ENCODE peak calls at places on chromosomes 6 and 20, in four cellular contexts. D is tibial artery, W is lower leg skin, E is HFF-Myc. R is an unnamed sample.

GRCh38 chr6:22906091-22906549 is 336.8 kb downstream of the HDGFL1 start:
- DNase-seq in D (no peak), W (no peak), E (no peak), R (peak; percentile 7)

GRCh38 chr6:12033770-12034169 is 21.7 kb downstream of the HIVEP1 start:
- DNase-seq in D (no peak), W (no peak), E (no peak), R (no peak)

GRCh38 chr20:21505810-21506530 is 7.9 kb downstream of the NKX2-2 start:
- DNase-seq in D (no peak), W (no peak), E (no peak), R (no peak)

GRCh38 chr6:74466572-74466971 is 739.3 kb downstream of the COL12A1 start:
- DNase-seq in D (no peak), W (no peak), E (no peak), R (no peak)

GRCh38 chr6:53014034-53014433 is 18.9 kb upstream of the GSTA4 start:
- DNase-seq in D (no peak), W (no peak), E (no peak), R (no peak)

GRCh38 chr6:37640776-37641395 is 56.8 kb downstream of the MDGA1 start:
- DNase-seq in D (no peak), W (no peak), E (no peak), R (no peak)

GRCh38 chr6:155493694-155494143 is 38.1 kb upstream of the NOX3 start:
- DNase-seq in D (peak; percentile 86), W (no peak), E (peak; percentile 97), R (peak; percentile 97)

GRCh38 chr6:39317256-39317655 is 3.0 kb upstream of the KCNK17 start:
- DNase-seq in D (no peak), W (no peak), E (no peak), R (no peak)

GRCh38 chr6:108167449-108167903 is 1.7 kb downstream of the NR2E1 start:
- DNase-seq in D (no peak), W (no peak), E (no peak), R (no peak)

GRCh38 chr6:68967549-68968300 is 332.6 kb downstream of the ADGRB3 start:
- DNase-seq in D (peak; percentile 66), W (no peak), E (peak; percentile 20), R (peak; percentile 31)

GRCh38 chr6:98054453-98054852 is 771.4 kb upstream of the MMS22L start:
- DNase-seq in D (no peak), W (no peak), E (no peak), R (no peak)

GRCh38 chr6:133990321-133990720 is 37.3 kb downstream of the TBPL1 start:
- DNase-seq in D (no peak), W (no peak), E (no peak), R (no peak)

GRCh38 chr20:61569836-61570235 is 317.8 kb downstream of the CDH4 start:
- DNase-seq in D (no peak), W (no peak), E (no peak), R (no peak)

GRCh38 chr20:35226126-35226774 is at the start of gene MMP24:
- DNase-seq in D (no peak), W (no peak), E (no peak), R (no peak)

GRCh38 chr6:159973406-159973805 is 4.5 kb downstream of the IGF2R start:
- DNase-seq in D (no peak), W (no peak), E (peak; percentile 74), R (no peak)

GRCh38 chr6:90068264-90068663 is 174.0 kb downstream of the GJA10 start:
- DNase-seq in D (no peak), W (no peak), E (peak; percentile 57), R (peak; percentile 76)

GRCh38 chr6:14571728-14572127 is 454.2 kb downstream of the CD83 start:
- DNase-seq in D (no peak), W (no peak), E (no peak), R (no peak)

GRCh38 chr6:127971386-127971785 is 70.5 kb upstream of the THEMIS start:
- DNase-seq in D (no peak), W (no peak), E (no peak), R (no peak)

GRCh38 chr6:88761237-88762031 is 202.0 kb downstream of the RNGTT start:
- DNase-seq in D (no peak), W (no peak), E (no peak), R (no peak)
- TF ChIP-seq CTCF in D (no peak), W (no peak), E (no peak), R (no peak)

DNA sequence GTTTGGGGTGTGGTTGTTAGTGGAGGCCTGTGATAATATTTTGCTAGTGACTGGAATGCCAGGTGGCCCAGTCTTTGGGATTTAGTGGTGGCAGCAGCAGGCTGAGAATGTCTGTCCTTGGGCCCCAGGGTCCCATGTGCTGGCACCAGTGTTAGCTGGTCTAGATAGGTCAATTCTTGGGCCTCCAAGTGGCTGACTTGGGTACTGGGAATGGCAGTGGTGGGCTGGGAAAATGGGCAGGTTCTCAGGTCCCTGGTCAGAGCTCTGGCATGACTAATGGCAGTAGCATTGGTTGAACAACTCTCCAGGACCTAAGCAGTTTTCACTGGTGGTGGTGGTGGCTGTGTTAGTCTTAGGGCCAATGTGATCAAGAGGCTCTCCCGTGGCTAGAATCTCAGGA is 50.3 kb downstream of the OLIG3 start:
- DNase-seq in D (no peak), W (no peak), E (no peak), R (no peak)
- TF ChIP-seq CTCF in D (no peak), W (no peak), E (no peak), R (no peak)

GRCh38 chr6:131929227-131929626 is 21.9 kb downstream of the CCN2 start:
- DNase-seq in D (no peak), W (no peak), E (no peak), R (no peak)
- TF ChIP-seq CTCF in D (no peak), W (no peak), E (no peak), R (peak; percentile 39)

GRCh38 chr20:32463642-32464400 is 105.7 kb downstream of the ASXL1 start:
- DNase-seq in D (no peak), W (no peak), E (no peak), R (no peak)
- TF ChIP-seq CTCF in D (no peak), W (no peak), E (no peak), R (no peak)

GRCh38 chr6:88775866-88776571 is 187.4 kb downstream of the RNGTT start:
- DNase-seq in D (no peak), W (no peak), E (no peak), R (no peak)

GRCh38 chr6:88785478-88785877 is 177.9 kb downstream of the RNGTT start:
- DNase-seq in D (no peak), W (no peak), E (no peak), R (no peak)

DNA sequence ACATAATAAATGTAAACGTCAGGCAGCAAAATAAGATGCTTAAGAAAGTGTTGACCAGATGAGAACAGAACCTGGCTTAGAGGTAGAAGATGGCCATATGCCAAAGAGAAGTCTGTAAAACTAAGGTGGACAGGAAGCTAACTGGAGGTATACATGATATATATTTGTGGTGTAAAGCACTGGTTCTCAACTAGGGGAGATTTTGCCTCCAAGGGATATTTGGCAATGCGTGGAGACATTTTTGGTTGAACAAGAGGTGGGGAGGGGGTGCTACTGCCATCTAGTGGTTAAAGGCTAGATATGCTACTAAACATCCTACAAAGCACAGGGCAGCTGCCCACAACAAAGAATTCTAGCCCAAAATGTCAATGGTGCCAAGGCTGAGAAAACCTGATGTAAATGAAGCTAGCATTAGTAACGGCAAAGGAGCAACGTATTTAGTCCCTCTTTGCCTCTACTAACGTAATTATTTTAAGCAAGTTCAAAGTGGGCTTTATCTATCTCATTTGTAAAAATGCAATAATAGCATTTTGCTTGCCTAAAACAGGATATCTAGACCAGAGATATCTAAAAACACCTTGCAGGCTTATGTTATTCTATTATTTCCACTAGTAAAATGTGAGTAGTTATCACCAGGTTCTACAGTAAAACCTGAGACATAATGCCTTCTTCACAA is 182.6 kb downstream of the RNGTT start:
- DNase-seq in D (no peak), W (no peak), E (peak; percentile 45), R (peak; percentile 57)
- TF ChIP-seq CTCF in D (peak; percentile 94), W (no peak), E (peak; percentile 81), R (peak; percentile 85)

GRCh38 chr6:130788954-130789353 is 38.3 kb upstream of the SMLR1 start:
- DNase-seq in D (no peak), W (no peak), E (no peak), R (no peak)
- TF ChIP-seq CTCF in D (no peak), W (no peak), E (no peak), R (no peak)

GRCh38 chr6:165451845-165452244 is 142.4 kb upstream of the C6orf118 start:
- DNase-seq in D (no peak), W (no peak), E (no peak), R (no peak)

GRCh38 chr6:165446331-165446730 is 136.9 kb upstream of the C6orf118 start:
- DNase-seq in D (no peak), W (no peak), E (no peak), R (no peak)

GRCh38 chr6:165443462-165443861 is 134.1 kb upstream of the C6orf118 start:
- DNase-seq in D (no peak), W (no peak), E (no peak), R (no peak)

GRCh38 chr6:165447141-165447540 is 137.7 kb upstream of the C6orf118 start:
- DNase-seq in D (no peak), W (no peak), E (no peak), R (no peak)

GRCh38 chr6:165448210-165448609 is 138.8 kb upstream of the C6orf118 start:
- DNase-seq in D (no peak), W (no peak), E (no peak), R (no peak)
- TF ChIP-seq CTCF in D (no peak), W (no peak), E (no peak), R (no peak)

R was measured in brain microvascular endothelial cell.